ENCODE peak calls at places on chromosome 11, in four cellular contexts. C, Q, B and F are unnamed samples.

GRCh38 chr11:109085708-109086373 is 336.1 kb upstream of the C11orf87 start:
- DNase-seq in B (no peak), Q (no peak), C (no peak), F (no peak)

GRCh38 chr11:35102267-35102666 is 36.7 kb upstream of the CD44 start:
- DNase-seq in B (no peak), C (no peak), Q (no peak), F (no peak)

GRCh38 chr11:38416141-38416540 is 1818.1 kb upstream of the RAG2 start:
- DNase-seq in C (no peak), B (no peak), Q (no peak), F (no peak)

GRCh38 chr11:25961539-25961938 is 370.4 kb upstream of the ANO3 start:
- DNase-seq in Q (no peak), B (no peak), C (no peak), F (no peak)

GRCh38 chr11:128318856-128319474 is 268.4 kb downstream of the ETS1 start:
- DNase-seq in B (no peak), Q (no peak), C (no peak), F (peak)

GRCh38 chr11:115776916-115777315 is 272.7 kb upstream of the CADM1 start:
- DNase-seq in C (no peak), B (no peak), Q (no peak), F (no peak)

GRCh38 chr11:7592706-7593105 is 78.9 kb downstream of the PPFIBP2 start:
- DNase-seq in C (no peak), Q (no peak), B (no peak), F (no peak)

GRCh38 chr11:65791719-65792213 is 4.9 kb downstream of the OVOL1 start:
- DNase-seq in B (no peak), Q (peak), C (no peak), F (peak)

GRCh38 chr11:110430267-110431211 is 791 bp downstream of the FDX1 start:
- DNase-seq in Q (no peak), B (peak), C (no peak), F (peak)

GRCh38 chr11:114618139-114618538 is 22.6 kb upstream of the NXPE4 start:
- DNase-seq in Q (no peak), C (no peak), B (no peak), F (no peak)

DNA sequence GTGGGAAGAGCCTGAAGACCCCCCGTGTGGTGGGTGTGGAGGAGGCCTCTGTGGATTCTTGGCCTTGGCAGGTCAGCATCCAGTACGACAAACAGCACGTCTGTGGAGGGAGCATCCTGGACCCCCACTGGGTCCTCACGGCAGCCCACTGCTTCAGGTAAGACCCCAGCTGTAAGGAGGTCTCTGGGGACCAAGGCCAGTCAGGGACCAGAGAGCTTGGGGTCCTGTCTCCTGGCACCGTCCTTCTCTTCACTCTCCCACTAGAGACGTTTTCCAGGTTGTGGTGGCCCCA is 24.9 kb upstream of the SMIM35 start:
- DNase-seq in B (no peak), C (no peak), Q (no peak), F (no peak)
- TF ChIP-seq PBX3 in B (no peak), C (no peak), Q (no peak), F (no peak)

GRCh38 chr11:96481806-96482592 is 92.2 kb downstream of the JRKL start:
- DNase-seq in B (no peak), C (no peak), Q (no peak), F (no peak)
- TF ChIP-seq PBX3 in B (no peak), C (no peak), Q (no peak), F (no peak)

GRCh38 chr11:121578216-121579063 is 125.7 kb upstream of the SORL1-AS1 start:
- DNase-seq in B (no peak), Q (no peak), C (no peak), F (no peak)
- TF ChIP-seq PBX3 in B (no peak), Q (no peak), C (no peak), F (no peak)

GRCh38 chr11:48062649-48063048 is 82.3 kb downstream of the PTPRJ start:
- DNase-seq in Q (no peak), B (no peak), C (no peak), F (no peak)

GRCh38 chr11:48058777-48059176 is 78.4 kb downstream of the PTPRJ start:
- DNase-seq in Q (no peak), B (no peak), C (no peak), F (no peak)

GRCh38 chr11:48066881-48067800 is 86.8 kb downstream of the PTPRJ start:
- DNase-seq in Q (no peak), C (no peak), B (no peak), F (no peak)

GRCh38 chr11:48064306-48064705 is 83.9 kb downstream of the PTPRJ start:
- DNase-seq in C (no peak), Q (no peak), B (no peak), F (no peak)

DNA sequence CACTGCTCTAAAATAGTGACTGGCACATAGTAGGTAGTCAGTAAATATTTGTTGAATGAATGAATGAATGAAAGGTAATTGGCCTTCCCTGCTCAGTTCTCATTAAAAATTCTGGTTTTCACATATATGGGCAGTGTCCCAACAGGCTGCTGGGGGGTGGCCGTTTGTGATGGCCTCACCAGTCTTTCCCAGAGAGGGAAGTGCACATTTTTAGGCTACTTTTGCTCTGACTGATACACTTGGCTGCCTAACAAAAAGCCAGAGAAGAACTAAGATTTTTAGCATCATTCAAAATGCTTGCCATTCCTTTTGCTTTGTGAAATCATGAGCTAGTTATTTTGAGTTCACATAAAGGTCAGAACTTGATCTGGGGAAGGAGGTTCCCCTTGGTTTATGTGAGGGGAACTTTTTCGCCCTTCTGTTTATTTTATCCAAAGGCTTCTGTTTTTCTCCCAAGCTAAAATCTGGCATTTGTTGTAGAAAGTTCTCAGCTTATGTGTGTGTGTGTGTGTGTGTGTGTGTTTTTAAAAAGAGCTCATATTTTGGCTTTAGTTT is 83.1 kb downstream of the PTPRJ start:
- DNase-seq in B (no peak), C (peak), Q (no peak), F (no peak)
- TF ChIP-seq PBX3 in B (no peak), C (no peak), Q (peak), F (no peak)

GRCh38 chr11:107218123-107219084 is 200.1 kb upstream of the GUCY1A2 start:
- DNase-seq in Q (no peak), B (no peak), C (no peak), F (no peak)
- TF ChIP-seq PBX3 in Q (no peak), B (no peak), C (no peak), F (no peak)

GRCh38 chr11:60307507-60308195 is 19.4 kb upstream of the MS4A6E start:
- DNase-seq in B (no peak), Q (no peak), C (no peak), F (no peak)
- TF ChIP-seq PBX3 in B (no peak), Q (no peak), C (no peak), F (no peak)

GRCh38 chr11:56883590-56883989 is 105.1 kb upstream of the OR5AK2 start:
- DNase-seq in Q (no peak), C (no peak), B (no peak), F (no peak)

GRCh38 chr11:56886465-56886864 is 102.2 kb upstream of the OR5AK2 start:
- DNase-seq in Q (no peak), B (no peak), C (no peak), F (no peak)

GRCh38 chr11:56885854-56886253 is 102.9 kb upstream of the OR5AK2 start:
- DNase-seq in B (no peak), Q (no peak), C (no peak), F (no peak)

GRCh38 chr11:56887940-56888339 is 100.8 kb upstream of the OR5AK2 start:
- DNase-seq in C (no peak), B (no peak), Q (no peak), F (no peak)

GRCh38 chr11:56885182-56885581 is 103.5 kb upstream of the OR5AK2 start:
- DNase-seq in B (peak), Q (peak), C (no peak), F (no peak)
- TF ChIP-seq PBX3 in B (no peak), Q (no peak), C (no peak), F (no peak)